ENCODE peak calls at places on chromosomes 3 and 15, in four cellular contexts. V is cardiac muscle cell, F is psoas muscle, N is mesendoderm. H is an unnamed sample.

GRCh38 chr3:3778216-3778615 is 21.0 kb upstream of the LRRN1 start:
- DNase-seq in V (no peak), F (no peak), N (no peak), H (no peak)

GRCh38 chr3:140276698-140277097 is 341.7 kb downstream of the CLSTN2 start:
- DNase-seq in V (peak; percentile 35), F (no peak), N (peak; percentile 80), H (peak; percentile 19)

GRCh38 chr3:46489875-46490274 is 7.9 kb upstream of the RTP3 start:
- DNase-seq in V (peak; percentile 16), F (no peak), N (no peak), H (peak; percentile 51)

GRCh38 chr3:123658118-123658859 is 73.4 kb upstream of the HACD2 start:
- DNase-seq in V (peak; percentile 77), F (peak; percentile 40), N (no peak), H (peak; percentile 69)

GRCh38 chr3:48896991-48897390 is 1.7 kb downstream of the SLC25A20 start:
- DNase-seq in V (peak; percentile 14), F (no peak), N (no peak), H (no peak)

GRCh38 chr3:110521019-110521418 is 550.6 kb upstream of the NECTIN3 start:
- DNase-seq in V (peak; percentile 96), F (no peak), N (no peak), H (peak; percentile 95)

GRCh38 chr15:74387988-74388955 is 20.8 kb upstream of the CYP11A1 start:
- DNase-seq in V (no peak), F (no peak), N (peak; percentile 34), H (no peak)

GRCh38 chr15:50259276-50259675 is 6.2 kb downstream of the HDC start:
- DNase-seq in V (no peak), F (no peak), N (no peak), H (no peak)

GRCh38 chr3:51686512-51687215 is 15.6 kb downstream of the TEX264 start:
- DNase-seq in V (peak; percentile 65), F (peak; percentile 64), N (peak; percentile 56), H (no peak)

GRCh38 chr3:48685603-48686511 is at the start of gene NCKIPSD:
- DNase-seq in V (peak; percentile 86), F (peak; percentile 91), N (peak; percentile 91), H (peak; percentile 71)

GRCh38 chr3:43405888-43406636 is 119.7 kb downstream of the SNRK start:
- DNase-seq in V (peak; percentile 83), F (peak; percentile 58), N (no peak), H (peak; percentile 97)

GRCh38 chr3:18556503-18556902 is 131.4 kb upstream of the SATB1 start:
- DNase-seq in V (peak; percentile 6), F (no peak), N (no peak), H (no peak)

GRCh38 chr15:40345225-40345866 is 4.6 kb upstream of the CCDC9B start:
- DNase-seq in V (no peak), F (no peak), N (no peak), H (no peak)

GRCh38 chr3:154904328-154904727 is 175.8 kb upstream of the MME start:
- DNase-seq in V (peak; percentile 38), F (no peak), N (peak; percentile 71), H (peak; percentile 16)

GRCh38 chr3:15271785-15272381 is 60.5 kb downstream of the SH3BP5 start:
- DNase-seq in V (no peak), F (no peak), N (no peak), H (no peak)

GRCh38 chr3:45226206-45226915 is at the start of gene TMEM158:
- DNase-seq in V (peak; percentile 79), F (peak; percentile 87), N (peak; percentile 68), H (peak; percentile 44)

GRCh38 chr15:61752001-61752400 is 308.2 kb downstream of the VPS13C start:
- DNase-seq in V (no peak), F (no peak), N (peak; percentile 42), H (no peak)

GRCh38 chr3:194407423-194407822 is 8.4 kb upstream of the GP5 start:
- DNase-seq in V (peak; percentile 47), F (no peak), N (no peak), H (peak; percentile 40)

GRCh38 chr3:136893848-136894443 is 31.9 kb downstream of the NCK1 start:
- DNase-seq in V (peak; percentile 61), F (no peak), N (peak; percentile 63), H (peak; percentile 16)

GRCh38 chr3:183698760-183699159 is 1.2 kb downstream of the YEATS2 start:
- DNase-seq in V (peak; percentile 47), F (no peak), N (peak; percentile 46), H (no peak)

GRCh38 chr15:57201578-57201977 is 174.7 kb upstream of the CGNL1 start:
- DNase-seq in V (no peak), F (no peak), N (no peak), H (no peak)

GRCh38 chr3:179608931-179609720 is 4.5 kb downstream of the NDUFB5 start:
- DNase-seq in V (no peak), F (no peak), N (peak; percentile 74), H (no peak)

GRCh38 chr15:98560338-98560737 is 88.0 kb upstream of the IGF1R start:
- DNase-seq in V (no peak), F (no peak), N (no peak), H (no peak)

GRCh38 chr3:196159952-196160804 is 51.0 kb downstream of the ZDHHC19 start:
- DNase-seq in V (peak; percentile 71), F (no peak), N (no peak), H (peak; percentile 57)

GRCh38 chr15:55802600-55803376 is 59.8 kb upstream of the PRTG start:
- DNase-seq in V (no peak), F (no peak), N (no peak), H (no peak)

GRCh38 chr3:40637891-40638290 is 113.1 kb downstream of the ZNF621 start:
- DNase-seq in V (no peak), F (no peak), N (no peak), H (no peak)

GRCh38 chr3:29382399-29382798 is 101.5 kb downstream of the RBMS3 start:
- DNase-seq in V (peak; percentile 56), F (no peak), N (no peak), H (no peak)

GRCh38 chr3:120438971-120439370 is 11.8 kb downstream of the FSTL1 start:
- DNase-seq in V (peak; percentile 94), F (peak; percentile 25), N (no peak), H (peak; percentile 95)

GRCh38 chr3:148955544-148956346 is 35.6 kb upstream of the GYG1 start:
- DNase-seq in V (peak; percentile 94), F (peak; percentile 19), N (peak; percentile 89), H (peak; percentile 76)

GRCh38 chr3:15556512-15556911 is 35.0 kb upstream of the COLQ start:
- DNase-seq in V (no peak), F (no peak), N (no peak), H (no peak)

GRCh38 chr15:89430530-89431341 is 65.6 kb downstream of the RHCG start:
- DNase-seq in V (peak; percentile 76), F (peak; percentile 84), N (peak; percentile 80), H (peak; percentile 64)

GRCh38 chr3:11717768-11718581 is 74.3 kb upstream of the VGLL4 start:
- DNase-seq in V (peak; percentile 68), F (no peak), N (no peak), H (peak; percentile 35)

GRCh38 chr3:133744241-133744640 is 2.0 kb upstream of the TF start:
- DNase-seq in V (no peak), F (no peak), N (no peak), H (no peak)

GRCh38 chr3:8445861-8446260 is 55.8 kb upstream of the LMCD1 start:
- DNase-seq in V (peak; percentile 97), F (no peak), N (no peak), H (peak; percentile 94)

GRCh38 chr3:179452166-179452544 is 885 bp upstream of the GNB4 start:
- DNase-seq in V (peak; percentile 89), F (no peak), N (peak; percentile 43), H (peak; percentile 80)

GRCh38 chr3:71724584-71725278 is 471 bp downstream of the EIF4E3 start:
- DNase-seq in V (peak; percentile 13), F (peak; percentile 62), N (no peak), H (no peak)

GRCh38 chr15:28909958-28910500 is 24.3 kb downstream of the APBA2 start:
- DNase-seq in V (no peak), F (no peak), N (no peak), H (no peak)

GRCh38 chr15:28904023-28904422 is 18.2 kb downstream of the APBA2 start:
- DNase-seq in V (no peak), F (no peak), N (no peak), H (no peak)

GRCh38 chr15:28903555-28903954 is 17.8 kb downstream of the APBA2 start:
- DNase-seq in V (no peak), F (no peak), N (no peak), H (no peak)

GRCh38 chr15:28904541-28905303 is 18.9 kb downstream of the APBA2 start:
- DNase-seq in V (peak; percentile 21), F (no peak), N (no peak), H (no peak)

GRCh38 chr15:28907338-28907961 is 21.7 kb downstream of the APBA2 start:
- DNase-seq in V (no peak), F (no peak), N (no peak), H (no peak)
- H3K4me3 ChIP-seq in V (no peak overlapping the region), F (no peak overlapping the region), N (no peak overlapping the region), H (no peak overlapping the region)

GRCh38 chr3:32391643-32392529 is at the start of gene CMTM7:
- DNase-seq in V (peak; percentile 75), F (peak; percentile 71), N (peak; percentile 70), H (peak; percentile 22)

GRCh38 chr3:32395451-32395970 is 3.9 kb downstream of the CMTM7 start:
- DNase-seq in V (peak; percentile 52), F (no peak), N (no peak), H (no peak)

GRCh38 chr3:32387512-32387911 is 4.1 kb upstream of the CMTM7 start:
- DNase-seq in V (no peak), F (no peak), N (no peak), H (no peak)

GRCh38 chr3:32398531-32398930 is 6.9 kb downstream of the CMTM7 start:
- DNase-seq in V (peak; percentile 51), F (peak; percentile 39), N (no peak), H (no peak)

GRCh38 chr3:32392530-32393302 is 1.1 kb downstream of the CMTM7 start:
- DNase-seq in V (peak; percentile 80), F (peak; percentile 49), N (no peak), H (peak; percentile 55)
- H3K27ac ChIP-seq in V (no peak overlapping the region), F (peak overlapping the region; percentile 67), N (no peak overlapping the region), H (peak overlapping the region; percentile 0)

GRCh38 chr3:116154389-116154788 is 290.9 kb downstream of the LSAMP start:
- DNase-seq in V (no peak), F (no peak), N (peak; percentile 9), H (no peak)
- H3K4me3 ChIP-seq in V (no peak overlapping the region), F (no peak overlapping the region), N (no peak overlapping the region), H (no peak overlapping the region)

DNA sequence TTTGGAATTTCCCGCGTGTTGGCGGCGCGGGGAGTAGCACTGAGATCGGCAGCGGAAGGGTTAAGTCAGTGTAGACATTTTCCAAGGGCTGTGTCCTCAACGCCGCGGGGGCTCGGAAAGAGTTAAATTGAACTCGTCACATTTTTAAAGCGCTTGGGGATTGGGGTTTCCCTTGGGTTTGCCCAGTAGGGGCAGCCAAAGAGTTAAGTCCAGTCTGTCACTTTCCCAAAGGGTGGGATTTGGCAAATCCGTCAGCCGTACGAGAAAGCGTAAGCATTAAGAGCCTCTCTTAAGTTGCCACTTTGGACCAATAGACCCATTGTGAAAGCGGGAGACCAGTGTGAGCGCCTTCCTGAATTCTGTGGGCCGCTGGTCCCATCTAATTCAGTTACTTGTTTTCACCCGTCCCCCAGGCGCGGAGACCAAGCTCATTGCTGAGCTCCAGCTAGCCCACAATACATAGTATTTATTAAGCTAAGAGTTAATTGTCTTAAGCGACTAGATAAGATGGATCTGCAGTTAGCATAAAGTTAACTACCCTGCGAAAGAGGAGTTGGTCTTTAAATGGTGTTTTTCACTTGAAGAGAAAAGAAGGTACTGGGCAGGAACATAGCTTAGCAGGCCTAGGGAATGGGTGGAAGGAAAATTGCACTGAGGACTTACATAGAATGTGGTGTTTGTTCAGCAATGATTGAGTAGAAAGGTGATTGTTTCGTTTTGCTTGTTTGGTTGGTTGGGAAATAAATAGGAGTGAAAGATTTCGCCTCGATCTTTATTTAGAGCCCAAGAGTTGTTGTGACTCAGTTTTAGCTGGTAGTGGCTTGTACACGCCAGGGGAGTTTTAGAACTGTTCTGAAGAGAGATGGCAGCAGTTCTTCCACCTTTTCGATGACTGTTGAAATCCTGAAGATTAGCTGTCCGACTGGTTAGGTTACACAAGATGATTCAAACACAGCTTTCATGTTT is 932 bp downstream of the ARL8B start:
- DNase-seq in V (peak; percentile 84), F (peak; percentile 28), N (peak; percentile 88), H (peak; percentile 47)
- H3K27ac ChIP-seq in V (peak overlapping the region; percentile 88), F (peak overlapping the region; percentile 95), N (peak overlapping the region; percentile 12), H (peak overlapping the region; percentile 94)

H was measured in brain microvascular endothelial cell.